ENCODE peak calls at places on chromosomes 2 and 18, in four cellular contexts. P, I, X and K are unnamed samples.

GRCh38 chr2:127164761-127165538 is 55.1 kb downstream of the CYP27C1 start:
- DNase-seq in P (no peak), X (no peak), I (no peak), K (no peak)

GRCh38 chr2:24048662-24049484 is 668 bp upstream of the FKBP1B start:
- DNase-seq in X (no peak), I (no peak), P (no peak), K (no peak)

GRCh38 chr18:58953627-58954026 is 89.0 kb downstream of the ZNF532 start:
- DNase-seq in I (no peak), X (no peak), P (peak; percentile 88), K (no peak)

GRCh38 chr2:22817197-22817596 is 567.8 kb upstream of the KLHL29 start:
- DNase-seq in I (no peak), P (peak; percentile 66), X (no peak), K (no peak)

GRCh38 chr18:69725009-69725408 is 222.7 kb downstream of the CD226 start:
- DNase-seq in I (peak; percentile 6), P (no peak), X (no peak), K (no peak)

GRCh38 chr2:74387346-74387745 is 7.2 kb upstream of the DCTN1 start:
- DNase-seq in P (no peak), I (no peak), X (no peak), K (no peak)

GRCh38 chr18:30650499-30650898 is 392.0 kb downstream of the DSC3 start:
- DNase-seq in P (no peak), I (no peak), X (no peak), K (no peak)

GRCh38 chr2:118190365-118190916 is 102.2 kb downstream of the INSIG2 start:
- DNase-seq in X (no peak), P (no peak), I (no peak), K (no peak)

GRCh38 chr2:220057922-220058321 is 430.5 kb downstream of the SLC4A3 start:
- DNase-seq in P (no peak), I (no peak), X (no peak), K (no peak)

GRCh38 chr2:85549826-85550225 is 10.9 kb downstream of the MAT2A start:
- DNase-seq in I (no peak), P (no peak), X (no peak), K (no peak)

GRCh38 chr2:59074071-59074470 is 832.9 kb upstream of the FANCL start:
- DNase-seq in P (no peak), X (no peak), I (no peak), K (no peak)

GRCh38 chr2:100731535-100731981 is 88.4 kb upstream of the NPAS2 start:
- DNase-seq in X (no peak), I (no peak), P (no peak), K (no peak)

GRCh38 chr2:180012523-180012922 is 5.4 kb upstream of the CWC22 start:
- DNase-seq in I (no peak), P (no peak), X (no peak), K (no peak)

GRCh38 chr2:179595284-179595683 is 266.1 kb downstream of the ZNF385B start:
- DNase-seq in X (no peak), P (no peak), I (no peak), K (no peak)

GRCh38 chr2:179965291-179965690 is 41.8 kb downstream of the CWC22 start:
- DNase-seq in X (no peak), P (no peak), I (no peak), K (no peak)

GRCh38 chr2:8193686-8194615 is 487.9 kb upstream of the ID2 start:
- DNase-seq in P (peak; percentile 39), X (no peak), I (no peak), K (no peak)

GRCh38 chr18:76358774-76359173 is 136.3 kb downstream of the ZNF516 start:
- DNase-seq in I (no peak), P (no peak), X (no peak), K (no peak)

GRCh38 chr2:228901531-228901930 is 369.6 kb downstream of the PID1 start:
- DNase-seq in I (no peak), X (no peak), P (no peak), K (no peak)

GRCh38 chr2:105857076-105857740 is 112.5 kb downstream of the NCK2 start:
- DNase-seq in I (no peak), X (no peak), P (no peak), K (peak; percentile 69)

GRCh38 chr2:172943563-172943962 is 132.1 kb upstream of the MAP3K20 start:
- DNase-seq in I (no peak), P (no peak), X (no peak), K (no peak)

GRCh38 chr2:119756837-119757236 is 2.9 kb upstream of the PTPN4 start:
- DNase-seq in P (peak; percentile 58), I (peak; percentile 12), X (no peak), K (no peak)

GRCh38 chr2:235511187-235511661 is 17.4 kb downstream of the AGAP1 start:
- DNase-seq in X (no peak), P (peak; percentile 71), I (no peak), K (no peak)

GRCh38 chr18:58599106-58599505 is 29.8 kb downstream of the ALPK2 start:
- DNase-seq in I (no peak), P (no peak), X (no peak), K (no peak)

GRCh38 chr2:69046221-69046662 is 33.3 kb downstream of the ANTXR1 start:
- DNase-seq in I (no peak), X (no peak), P (no peak), K (no peak)

GRCh38 chr2:105460048-105460732 is 61.3 kb upstream of the FHL2 start:
- DNase-seq in I (no peak), X (no peak), P (no peak), K (no peak)

GRCh38 chr2:220071716-220072115 is 444.3 kb downstream of the SLC4A3 start:
- DNase-seq in X (no peak), I (no peak), P (no peak), K (no peak)

GRCh38 chr2:210663574-210663973 is 107.2 kb downstream of the CPS1 start:
- DNase-seq in X (no peak), P (no peak), I (peak; percentile 8), K (no peak)

GRCh38 chr18:54251606-54252400 is 17.5 kb upstream of the POLI start:
- DNase-seq in I (no peak), P (no peak), X (no peak), K (no peak)

GRCh38 chr2:95121150-95121494 is 486 bp downstream of the MRPS5 start:
- DNase-seq in I (no peak), X (no peak), P (no peak), K (no peak)

GRCh38 chr2:27638023-27638637 is 9.3 kb downstream of the GPN1 start:
- DNase-seq in X (no peak), I (no peak), P (no peak), K (no peak)

GRCh38 chr2:162926501-162926900 is 87.9 kb upstream of the KCNH7 start:
- DNase-seq in P (no peak), I (no peak), X (no peak), K (no peak)

GRCh38 chr2:178200331-178200730 is 6.0 kb downstream of the OSBPL6 start:
- DNase-seq in I (no peak), X (no peak), P (no peak), K (no peak)

GRCh38 chr18:3218817-3219216 is 951 bp downstream of the MYOM1 start:
- DNase-seq in X (no peak), I (no peak), P (no peak), K (no peak)

GRCh38 chr2:12858786-12859185 is 142.1 kb downstream of the TRIB2 start:
- DNase-seq in X (no peak), P (no peak), I (no peak), K (no peak)

GRCh38 chr2:183488421-183488820 is 364.2 kb downstream of the NUP35 start:
- DNase-seq in X (no peak), P (no peak), I (no peak), K (no peak)

GRCh38 chr2:39128919-39129391 is 8.1 kb upstream of the SOS1 start:
- DNase-seq in I (no peak), X (peak; percentile 12), P (no peak), K (no peak)

GRCh38 chr18:54090856-54091255 is 133.6 kb downstream of the MBD2 start:
- DNase-seq in I (no peak), X (no peak), P (no peak), K (no peak)

GRCh38 chr2:162073776-162074578 is at the start of gene DPP4:
- DNase-seq in P (peak; percentile 70), X (peak; percentile 33), I (no peak), K (no peak)

GRCh38 chr2:69493268-69493667 is 56.0 kb upstream of the NFU1 start:
- DNase-seq in P (peak; percentile 19), I (peak; percentile 55), X (no peak), K (no peak)